ENCODE peak calls at places on chromosomes 7 and 10, in four cellular contexts. E, U, T and A are unnamed samples.

GRCh38 chr7:50352282-50352681 is 47.8 kb downstream of the IKZF1 start:
- DNase-seq in E (no peak), U (no peak), T (no peak), A (no peak)

GRCh38 chr10:116053910-116054309 is 219.1 kb downstream of the GFRA1 start:
- DNase-seq in E (no peak), U (no peak), T (no peak), A (no peak)

GRCh38 chr7:117110480-117111315 is 157.4 kb downstream of the ST7 start:
- DNase-seq in E (peak; percentile 66), U (no peak), T (no peak), A (peak; percentile 70)

GRCh38 chr10:65123120-65123519 is 1601.9 kb downstream of the REEP3 start:
- DNase-seq in E (no peak), U (no peak), T (no peak), A (no peak)

GRCh38 chr10:43315535-43316245 is 48.8 kb upstream of the RASGEF1A start:
- DNase-seq in E (no peak), U (no peak), T (no peak), A (no peak)

GRCh38 chr10:110416776-110417732 is 80.7 kb upstream of the DUSP5 start:
- DNase-seq in E (no peak), U (peak; percentile 67), T (no peak), A (no peak)

GRCh38 chr7:55026867-55027490 is 8.2 kb downstream of the EGFR start:
- DNase-seq in E (no peak), U (no peak), T (no peak), A (no peak)

GRCh38 chr10:133179128-133179520 is 19.1 kb downstream of the KNDC1 start:
- DNase-seq in E (no peak), U (no peak), T (no peak), A (no peak)

GRCh38 chr7:117098457-117098856 is 145.2 kb downstream of the ST7 start:
- DNase-seq in E (no peak), U (no peak), T (no peak), A (no peak)

GRCh38 chr7:52995676-52996075 is 39.8 kb upstream of the POM121L12 start:
- DNase-seq in E (no peak), U (no peak), T (no peak), A (no peak)

GRCh38 chr7:149837620-149838223 is 453 bp upstream of the ZNF862 start:
- DNase-seq in E (no peak), U (no peak), T (no peak), A (no peak)

GRCh38 chr10:124162774-124163354 is 69.5 kb upstream of the CHST15 start:
- DNase-seq in E (no peak), U (no peak), T (no peak), A (no peak)

GRCh38 chr7:24763303-24763901 is 6.1 kb upstream of the GSDME start:
- DNase-seq in E (no peak), U (no peak), T (no peak), A (no peak)

GRCh38 chr7:47282790-47283496 is 299.0 kb downstream of the TNS3 start:
- DNase-seq in E (no peak), U (no peak), T (no peak), A (peak; percentile 57)

GRCh38 chr10:77111611-77112550 is 525.7 kb downstream of the KCNMA1 start:
- DNase-seq in E (no peak), U (no peak), T (peak; percentile 69), A (peak; percentile 51)

GRCh38 chr10:103548581-103549348 is 55.3 kb downstream of the NEURL1 start:
- DNase-seq in E (no peak), U (no peak), T (no peak), A (peak; percentile 93)

GRCh38 chr10:117429644-117430043 is 54.4 kb upstream of the PDZD8 start:
- DNase-seq in E (no peak), U (no peak), T (no peak), A (no peak)

GRCh38 chr10:44863344-44864041 is 47.6 kb upstream of the TMEM72 start:
- DNase-seq in E (peak; percentile 31), U (no peak), T (no peak), A (peak; percentile 7)

GRCh38 chr10:121092341-121093099 is 241.4 kb downstream of the WDR11 start:
- DNase-seq in E (no peak), U (no peak), T (no peak), A (no peak)

GRCh38 chr7:6242561-6242960 is 29.9 kb downstream of the CYTH3 start:
- DNase-seq in E (no peak), U (no peak), T (no peak), A (no peak)

GRCh38 chr10:116464257-116464656 is 36.6 kb downstream of the PNLIPRP3 start:
- DNase-seq in E (no peak), U (no peak), T (no peak), A (no peak)

GRCh38 chr7:1854521-1855395 is 184.7 kb downstream of the ELFN1 start:
- DNase-seq in E (peak; percentile 38), U (peak; percentile 35), T (no peak), A (no peak)

GRCh38 chr7:90788057-90788456 is 191.9 kb downstream of the CDK14 start:
- DNase-seq in E (no peak), U (no peak), T (no peak), A (peak; percentile 73)

GRCh38 chr7:46321556-46322205 is 400.6 kb upstream of the IGFBP3 start:
- DNase-seq in E (no peak), U (no peak), T (no peak), A (no peak)

GRCh38 chr10:79303631-79304478 is 43.4 kb upstream of the PPIF start:
- DNase-seq in E (no peak), U (no peak), T (no peak), A (no peak)

GRCh38 chr10:96138102-96138501 is 8.0 kb downstream of the ZNF518A start:
- DNase-seq in E (no peak), U (no peak), T (no peak), A (no peak)

GRCh38 chr10:113424984-113425383 is 127.9 kb upstream of the HABP2 start:
- DNase-seq in E (no peak), U (no peak), T (no peak), A (no peak)

GRCh38 chr7:119572132-119572531 is 700.8 kb upstream of the KCND2 start:
- DNase-seq in E (no peak), U (no peak), T (no peak), A (peak; percentile 64)